ENCODE peak calls at places on chromosomes 12 and 14, in four cellular contexts. One of them, this sample, is unnamed.

GRCh38 chr14:81388236-81388801 is 11.8 kb downstream of the STON2 start:
- DNase-seq in glutamatergic neuron: no peak
- DNase-seq in astrocyte of the spinal cord: no peak
- DNase-seq in vagina: no peak
- DNase-seq in this sample: no peak

GRCh38 chr12:66708704-66709443 is 30.0 kb upstream of the GRIP1 start:
- DNase-seq in glutamatergic neuron: no peak
- DNase-seq in astrocyte of the spinal cord: peak; percentile 33
- DNase-seq in vagina: no peak
- DNase-seq in this sample: no peak

GRCh38 chr12:130223767-130224244 is 61.5 kb downstream of the FZD10 start:
- DNase-seq in glutamatergic neuron: no peak
- DNase-seq in astrocyte of the spinal cord: no peak
- DNase-seq in vagina: peak; percentile 70
- DNase-seq in this sample: no peak

GRCh38 chr12:28172434-28173030 is 17.7 kb upstream of the CCDC91 start:
- DNase-seq in glutamatergic neuron: peak; percentile 27
- DNase-seq in astrocyte of the spinal cord: peak; percentile 67
- DNase-seq in vagina: no peak
- DNase-seq in this sample: no peak

GRCh38 chr14:51643137-51643536 is 8.6 kb upstream of the FRMD6 start:
- DNase-seq in glutamatergic neuron: no peak
- DNase-seq in astrocyte of the spinal cord: peak; percentile 68
- DNase-seq in vagina: no peak
- DNase-seq in this sample: no peak

GRCh38 chr12:56836800-56837663 is 73.9 kb downstream of the HSD17B6 start:
- DNase-seq in glutamatergic neuron: no peak
- DNase-seq in astrocyte of the spinal cord: peak; percentile 55
- DNase-seq in vagina: no peak
- DNase-seq in this sample: no peak

GRCh38 chr12:122646568-122647220 is 56.5 kb downstream of the HCAR2 start:
- DNase-seq in glutamatergic neuron: no peak
- DNase-seq in astrocyte of the spinal cord: peak; percentile 78
- DNase-seq in vagina: no peak
- DNase-seq in this sample: no peak

GRCh38 chr12:29039013-29039412 is 110.1 kb upstream of the FAR2 start:
- DNase-seq in glutamatergic neuron: no peak
- DNase-seq in astrocyte of the spinal cord: peak; percentile 60
- DNase-seq in vagina: no peak
- DNase-seq in this sample: no peak

GRCh38 chr14:47966411-47966810 is 291.0 kb upstream of the MDGA2 start:
- DNase-seq in glutamatergic neuron: no peak
- DNase-seq in astrocyte of the spinal cord: no peak
- DNase-seq in vagina: no peak
- DNase-seq in this sample: no peak

GRCh38 chr14:89681086-89682018 is 264.3 kb upstream of the FOXN3 start:
- DNase-seq in glutamatergic neuron: no peak
- DNase-seq in astrocyte of the spinal cord: no peak
- DNase-seq in vagina: no peak
- DNase-seq in this sample: no peak
- TF ChIP-seq CTCF in glutamatergic neuron: no peak
- TF ChIP-seq CTCF in astrocyte of the spinal cord: no peak
- TF ChIP-seq CTCF in vagina: no peak
- TF ChIP-seq CTCF in this sample: no peak

GRCh38 chr12:22018860-22019259 is 27.2 kb upstream of the CMAS start:
- DNase-seq in glutamatergic neuron: no peak
- DNase-seq in astrocyte of the spinal cord: peak; percentile 1
- DNase-seq in vagina: no peak
- DNase-seq in this sample: no peak
- TF ChIP-seq CTCF in glutamatergic neuron: peak; percentile 49
- TF ChIP-seq CTCF in astrocyte of the spinal cord: peak; percentile 28
- TF ChIP-seq CTCF in vagina: no peak
- TF ChIP-seq CTCF in this sample: peak; percentile 71

GRCh38 chr14:100645200-100645985 is 58.2 kb upstream of the BEGAIN start:
- DNase-seq in glutamatergic neuron: peak; percentile 94
- DNase-seq in astrocyte of the spinal cord: peak; percentile 81
- DNase-seq in vagina: no peak
- DNase-seq in this sample: peak; percentile 93

GRCh38 chr14:100644784-100645183 is 57.6 kb upstream of the BEGAIN start:
- DNase-seq in glutamatergic neuron: no peak
- DNase-seq in astrocyte of the spinal cord: no peak
- DNase-seq in vagina: no peak
- DNase-seq in this sample: no peak

GRCh38 chr14:100648474-100649172 is 61.4 kb upstream of the BEGAIN start:
- DNase-seq in glutamatergic neuron: no peak
- DNase-seq in astrocyte of the spinal cord: no peak
- DNase-seq in vagina: no peak
- DNase-seq in this sample: no peak

GRCh38 chr14:100644383-100644782 is 57.2 kb upstream of the BEGAIN start:
- DNase-seq in glutamatergic neuron: no peak
- DNase-seq in astrocyte of the spinal cord: no peak
- DNase-seq in vagina: no peak
- DNase-seq in this sample: no peak

DNA sequence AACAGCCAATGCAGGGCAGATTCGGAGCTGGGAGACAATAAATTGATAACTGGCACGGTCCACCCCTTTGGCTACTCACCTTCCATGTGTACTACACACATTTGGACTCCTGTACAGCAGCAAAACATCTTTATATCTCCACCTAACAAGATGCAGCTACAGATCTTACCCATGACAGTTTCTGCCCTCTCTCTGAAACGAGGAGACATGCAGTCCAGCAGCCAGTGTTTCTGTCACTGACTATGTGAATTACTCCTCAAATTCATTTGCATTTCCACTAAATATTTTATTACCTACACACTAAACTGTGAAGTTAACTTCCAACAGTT is 58.7 kb upstream of the BEGAIN start:
- DNase-seq in glutamatergic neuron: no peak
- DNase-seq in astrocyte of the spinal cord: no peak
- DNase-seq in vagina: no peak
- DNase-seq in this sample: no peak
- TF ChIP-seq CTCF in glutamatergic neuron: peak; percentile 29
- TF ChIP-seq CTCF in astrocyte of the spinal cord: no peak
- TF ChIP-seq CTCF in vagina: no peak
- TF ChIP-seq CTCF in this sample: peak; percentile 28

DNA sequence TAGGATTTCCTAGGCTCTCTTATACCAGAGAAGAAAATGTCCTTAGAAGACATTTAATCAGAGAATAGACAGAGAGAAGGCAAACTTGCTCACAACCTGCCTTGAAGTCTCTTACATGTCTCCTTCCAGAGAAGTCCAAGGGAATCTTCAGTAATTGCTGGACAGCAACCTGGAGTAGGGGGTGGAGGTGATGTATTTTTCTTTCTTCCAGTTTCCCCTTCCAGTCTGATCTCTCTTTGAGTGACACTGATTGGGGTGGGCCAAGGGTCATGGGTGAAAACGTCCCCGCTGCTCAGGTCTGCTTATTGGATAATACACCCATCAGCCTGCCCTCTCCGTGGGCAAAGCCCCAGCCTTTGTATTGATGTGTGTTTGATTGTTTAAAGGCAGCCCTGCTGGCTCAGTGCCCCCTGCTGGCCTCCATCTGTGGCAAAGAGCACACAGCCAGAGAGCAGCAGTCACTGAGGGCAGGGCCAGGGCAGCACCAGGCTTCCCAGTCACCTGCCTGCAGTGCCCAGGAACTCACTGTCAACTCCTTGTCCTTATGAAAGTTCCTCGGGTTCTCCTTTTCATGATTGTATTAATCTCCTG is 35.7 kb upstream of the ATP2A2 start:
- DNase-seq in glutamatergic neuron: peak; percentile 35
- DNase-seq in astrocyte of the spinal cord: no peak
- DNase-seq in vagina: no peak
- DNase-seq in this sample: peak; percentile 9
- TF ChIP-seq CTCF in glutamatergic neuron: peak; percentile 20
- TF ChIP-seq CTCF in astrocyte of the spinal cord: peak; percentile 41
- TF ChIP-seq CTCF in vagina: no peak
- TF ChIP-seq CTCF in this sample: peak; percentile 44

DNA sequence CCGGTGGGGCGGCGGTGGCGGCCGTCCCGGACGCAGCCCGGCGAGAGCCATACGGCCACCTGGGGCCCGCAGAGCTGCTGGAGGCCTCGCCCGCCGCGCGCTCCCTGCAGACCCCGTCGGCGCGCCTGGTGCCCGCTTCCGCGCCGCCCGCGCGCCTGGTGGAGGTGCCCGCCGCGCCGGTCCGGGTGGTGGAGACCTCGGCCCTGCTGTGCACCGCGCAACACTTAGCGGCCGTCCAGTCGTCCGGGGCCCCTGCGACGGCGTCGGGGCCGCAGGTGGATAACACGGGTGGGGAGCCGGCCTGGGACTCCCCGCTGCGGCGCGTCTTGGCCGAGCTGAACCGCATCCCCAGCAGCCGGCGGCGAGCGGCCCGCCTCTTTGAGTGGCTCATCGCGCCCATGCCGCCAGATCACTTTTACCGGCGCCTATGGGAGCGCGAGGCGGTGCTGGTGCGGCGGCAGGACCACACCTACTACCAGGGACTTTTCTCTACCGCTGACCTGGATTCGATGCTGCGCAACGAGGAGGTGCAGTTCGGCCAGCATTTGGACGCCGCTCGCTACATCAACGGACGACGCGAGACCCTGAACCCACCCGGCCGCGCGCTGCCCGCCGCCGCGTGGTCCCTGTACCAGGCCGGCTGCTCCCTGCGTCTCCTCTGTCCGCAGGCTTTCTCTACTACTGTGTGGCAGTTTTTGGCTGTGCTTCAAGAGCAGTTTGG is 683 bp downstream of the RIOX1 start:
- DNase-seq in glutamatergic neuron: peak; percentile 63
- DNase-seq in astrocyte of the spinal cord: peak; percentile 73
- DNase-seq in vagina: no peak
- DNase-seq in this sample: no peak
- TF ChIP-seq CTCF in glutamatergic neuron: no peak
- TF ChIP-seq CTCF in astrocyte of the spinal cord: no peak
- TF ChIP-seq CTCF in vagina: no peak
- TF ChIP-seq CTCF in this sample: no peak

GRCh38 chr12:58367041-58367440 is 425.7 kb downstream of the ATP23 start:
- DNase-seq in glutamatergic neuron: no peak
- DNase-seq in astrocyte of the spinal cord: no peak
- DNase-seq in vagina: no peak
- DNase-seq in this sample: no peak

GRCh38 chr12:58372298-58372697 is 430.9 kb downstream of the ATP23 start:
- DNase-seq in glutamatergic neuron: no peak
- DNase-seq in astrocyte of the spinal cord: no peak
- DNase-seq in vagina: no peak
- DNase-seq in this sample: no peak

GRCh38 chr12:58365087-58365390 is 423.7 kb downstream of the ATP23 start:
- DNase-seq in glutamatergic neuron: no peak
- DNase-seq in astrocyte of the spinal cord: no peak
- DNase-seq in vagina: no peak
- DNase-seq in this sample: no peak

GRCh38 chr12:58368001-58368400 is 426.6 kb downstream of the ATP23 start:
- DNase-seq in glutamatergic neuron: no peak
- DNase-seq in astrocyte of the spinal cord: no peak
- DNase-seq in vagina: no peak
- DNase-seq in this sample: no peak

DNA sequence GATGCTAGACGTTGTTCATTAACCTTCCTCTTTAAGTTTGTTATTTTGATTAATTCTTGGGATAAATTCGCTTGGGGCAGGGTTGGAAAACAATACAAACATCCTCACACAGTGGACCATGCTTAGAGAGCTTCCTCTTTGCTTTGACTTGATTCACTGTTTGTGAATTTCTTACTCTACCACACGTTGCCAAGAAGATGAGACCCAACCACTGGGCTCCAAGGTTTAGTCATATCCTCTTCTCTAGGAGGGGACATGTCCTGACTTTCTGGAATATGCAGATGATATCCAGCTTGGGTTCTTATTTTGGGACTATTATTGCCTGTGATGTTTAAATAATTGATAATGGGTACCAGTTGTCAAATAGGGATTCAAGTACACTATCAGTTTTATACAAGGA is 428.2 kb downstream of the ATP23 start:
- DNase-seq in glutamatergic neuron: no peak
- DNase-seq in astrocyte of the spinal cord: no peak
- DNase-seq in vagina: no peak
- DNase-seq in this sample: no peak
- TF ChIP-seq CTCF in glutamatergic neuron: no peak
- TF ChIP-seq CTCF in astrocyte of the spinal cord: no peak
- TF ChIP-seq CTCF in vagina: no peak
- TF ChIP-seq CTCF in this sample: no peak

DNA sequence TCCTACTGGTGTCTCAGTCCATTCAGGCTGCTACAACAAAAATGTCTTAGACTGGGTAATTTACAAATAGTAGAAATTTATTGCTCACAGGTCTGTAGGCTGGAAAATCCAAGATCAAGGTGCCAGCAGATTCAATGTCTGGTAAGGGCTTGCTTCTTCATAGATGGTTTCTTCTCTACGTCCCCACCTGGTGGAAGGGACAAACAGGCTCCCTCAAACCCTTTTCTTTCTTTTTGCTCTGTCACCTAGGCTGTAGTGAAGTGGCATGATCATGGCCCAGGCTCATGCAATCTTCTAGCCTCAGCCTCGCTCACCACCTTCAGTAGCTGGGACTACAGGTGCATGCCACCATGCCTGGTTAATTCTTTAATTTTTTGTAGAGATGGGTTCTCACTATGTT is 106.8 kb upstream of the RPH3A start:
- DNase-seq in glutamatergic neuron: no peak
- DNase-seq in astrocyte of the spinal cord: no peak
- DNase-seq in vagina: no peak
- DNase-seq in this sample: no peak
- TF ChIP-seq CTCF in glutamatergic neuron: no peak
- TF ChIP-seq CTCF in astrocyte of the spinal cord: no peak
- TF ChIP-seq CTCF in vagina: no peak
- TF ChIP-seq CTCF in this sample: no peak

GRCh38 chr14:75823334-75823733 is 158.5 kb downstream of the TGFB3 start:
- DNase-seq in glutamatergic neuron: no peak
- DNase-seq in astrocyte of the spinal cord: no peak
- DNase-seq in vagina: no peak
- DNase-seq in this sample: no peak
- TF ChIP-seq CTCF in glutamatergic neuron: no peak
- TF ChIP-seq CTCF in astrocyte of the spinal cord: no peak
- TF ChIP-seq CTCF in vagina: no peak
- TF ChIP-seq CTCF in this sample: no peak

DNA sequence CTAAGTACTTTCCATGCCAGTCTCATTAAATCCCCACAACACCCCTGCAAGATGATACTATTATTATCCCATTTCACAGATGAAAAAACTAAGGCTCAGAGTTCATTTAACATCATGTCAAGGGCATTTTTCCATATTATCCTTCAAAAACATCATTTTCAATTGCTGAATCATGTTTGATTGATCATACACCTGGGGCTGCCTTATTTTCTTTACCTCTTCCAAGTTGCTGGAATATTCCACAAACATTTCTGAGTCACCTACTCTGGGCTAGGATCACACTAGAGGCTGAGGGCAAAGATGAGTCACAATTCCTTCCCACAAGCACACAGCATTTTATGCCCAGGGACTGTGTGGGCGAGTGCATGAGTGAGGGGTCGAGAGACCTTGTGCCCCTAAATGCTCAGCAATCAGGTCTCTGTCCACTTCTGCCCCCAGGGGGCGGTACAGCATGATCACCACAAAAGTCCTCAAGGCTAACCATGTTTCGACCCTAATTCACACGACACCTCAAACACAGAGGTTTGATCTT is 14.1 kb upstream of the TMEM119 start:
- DNase-seq in glutamatergic neuron: peak; percentile 51
- DNase-seq in astrocyte of the spinal cord: peak; percentile 91
- DNase-seq in vagina: no peak
- DNase-seq in this sample: peak; percentile 55
- TF ChIP-seq CTCF in glutamatergic neuron: peak; percentile 59
- TF ChIP-seq CTCF in astrocyte of the spinal cord: peak; percentile 46
- TF ChIP-seq CTCF in vagina: no peak
- TF ChIP-seq CTCF in this sample: peak; percentile 55